ENCODE peak calls at places on chromosomes 16 and 17, in six cellular contexts. One of them, this sample, is unnamed.

GRCh38 chr17:801660-802059 is 19.5 kb downstream of the MRM3 start:
- DNase-seq in SK-N-SH: no peak
- DNase-seq in vagina: no peak
- DNase-seq in heart left ventricle: no peak
- DNase-seq in uterus: no peak
- DNase-seq in brain microvascular endothelial cell: peak; percentile 6
- DNase-seq in this sample: no peak

GRCh38 chr17:50653738-50654137 is 19.1 kb downstream of the ABCC3 start:
- DNase-seq in SK-N-SH: no peak
- DNase-seq in vagina: no peak
- DNase-seq in heart left ventricle: no peak
- DNase-seq in uterus: no peak
- DNase-seq in brain microvascular endothelial cell: no peak
- DNase-seq in this sample: no peak

GRCh38 chr17:81064746-81065475 is 30.0 kb downstream of the BAIAP2 start:
- DNase-seq in SK-N-SH: no peak
- DNase-seq in vagina: no peak
- DNase-seq in heart left ventricle: no peak
- DNase-seq in uterus: no peak
- DNase-seq in brain microvascular endothelial cell: peak; percentile 61
- DNase-seq in this sample: peak; percentile 86

GRCh38 chr17:75688209-75688771 is 21.2 kb downstream of the SAP30BP start:
- DNase-seq in SK-N-SH: no peak
- DNase-seq in vagina: no peak
- DNase-seq in heart left ventricle: no peak
- DNase-seq in uterus: no peak
- DNase-seq in brain microvascular endothelial cell: no peak
- DNase-seq in this sample: no peak

GRCh38 chr17:50640701-50641338 is 6.1 kb downstream of the ABCC3 start:
- DNase-seq in SK-N-SH: no peak
- DNase-seq in vagina: no peak
- DNase-seq in heart left ventricle: no peak
- DNase-seq in uterus: no peak
- DNase-seq in brain microvascular endothelial cell: no peak
- DNase-seq in this sample: peak; percentile 80

GRCh38 chr16:1459967-1460366 is 14.9 kb downstream of the CLCN7 start:
- DNase-seq in SK-N-SH: no peak
- DNase-seq in vagina: no peak
- DNase-seq in heart left ventricle: no peak
- DNase-seq in uterus: no peak
- DNase-seq in brain microvascular endothelial cell: no peak
- DNase-seq in this sample: no peak

GRCh38 chr16:86303787-86304685 is 206.3 kb upstream of the FOXF1 start:
- DNase-seq in SK-N-SH: no peak
- DNase-seq in vagina: no peak
- DNase-seq in heart left ventricle: no peak
- DNase-seq in uterus: peak; percentile 73
- DNase-seq in brain microvascular endothelial cell: no peak
- DNase-seq in this sample: peak; percentile 24

GRCh38 chr17:48153711-48154642 is 46.4 kb downstream of the SNX11 start:
- DNase-seq in SK-N-SH: peak; percentile 62
- DNase-seq in vagina: no peak
- DNase-seq in heart left ventricle: no peak
- DNase-seq in uterus: no peak
- DNase-seq in brain microvascular endothelial cell: no peak
- DNase-seq in this sample: peak; percentile 84

GRCh38 chr16:30615358-30616076 is 5.3 kb upstream of the ZNF689 start:
- DNase-seq in SK-N-SH: peak; percentile 71
- DNase-seq in vagina: no peak
- DNase-seq in heart left ventricle: peak; percentile 75
- DNase-seq in uterus: no peak
- DNase-seq in brain microvascular endothelial cell: peak; percentile 15
- DNase-seq in this sample: no peak

DNA sequence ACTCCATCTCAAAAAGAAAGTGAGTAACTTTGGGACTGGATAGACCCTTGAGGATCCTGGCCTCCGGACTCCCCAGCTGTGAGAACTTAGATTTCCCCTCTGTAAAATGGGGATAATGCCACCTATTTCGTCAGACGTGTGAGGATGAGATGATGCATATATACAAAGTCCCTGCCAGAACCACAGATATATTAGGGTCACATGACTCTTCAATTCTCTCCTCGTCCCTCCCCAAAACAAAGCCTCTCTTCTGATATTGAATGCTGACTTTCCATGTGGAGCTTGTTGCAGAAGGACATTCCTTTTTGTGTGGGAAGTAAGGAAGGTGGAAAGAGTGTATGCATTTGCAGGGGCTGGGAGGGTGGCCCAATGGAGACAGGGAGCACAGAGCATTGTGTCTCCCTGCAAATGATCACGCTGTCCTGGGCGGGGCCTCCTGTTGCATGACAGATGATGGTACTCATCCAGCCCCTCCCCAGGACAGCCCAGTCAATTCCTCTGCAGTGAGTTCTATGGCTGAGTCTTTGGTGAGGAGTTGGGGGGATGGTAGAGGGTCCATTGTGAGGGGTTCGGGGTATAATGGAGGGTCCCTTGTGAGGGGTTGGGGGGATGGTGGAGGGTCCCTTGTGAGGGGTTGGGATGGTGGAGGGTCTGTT is 35.0 kb upstream of the MGAT5B start:
- DNase-seq in SK-N-SH: no peak
- DNase-seq in vagina: no peak
- DNase-seq in heart left ventricle: no peak
- DNase-seq in uterus: no peak
- DNase-seq in brain microvascular endothelial cell: no peak
- DNase-seq in this sample: no peak
- H3K27me3 ChIP-seq in SK-N-SH: peaks cover 7% of the 10 kb centered on the region
- H3K27me3 ChIP-seq in vagina: no peaks in the 10 kb centered on the region
- H3K27me3 ChIP-seq in heart left ventricle: peaks cover 21% of the 10 kb centered on the region
- H3K27me3 ChIP-seq in uterus: no peaks in the 10 kb centered on the region
- H3K27me3 ChIP-seq in brain microvascular endothelial cell: peaks cover 3% of the 10 kb centered on the region
- H3K27me3 ChIP-seq in this sample: no peaks in the 10 kb centered on the region

GRCh38 chr17:44947461-44948314 is at the start of gene KIF18B:
- DNase-seq in SK-N-SH: peak; percentile 96
- DNase-seq in vagina: no peak
- DNase-seq in heart left ventricle: peak; percentile 89
- DNase-seq in uterus: peak; percentile 81
- DNase-seq in brain microvascular endothelial cell: peak; percentile 92
- DNase-seq in this sample: peak; percentile 89

GRCh38 chr17:44942456-44942855 is 5.1 kb downstream of the KIF18B start:
- DNase-seq in SK-N-SH: peak; percentile 10
- DNase-seq in vagina: no peak
- DNase-seq in heart left ventricle: no peak
- DNase-seq in uterus: no peak
- DNase-seq in brain microvascular endothelial cell: no peak
- DNase-seq in this sample: no peak

GRCh38 chr17:44952946-44953475 is 5.4 kb upstream of the KIF18B start:
- DNase-seq in SK-N-SH: no peak
- DNase-seq in vagina: no peak
- DNase-seq in heart left ventricle: no peak
- DNase-seq in uterus: no peak
- DNase-seq in brain microvascular endothelial cell: no peak
- DNase-seq in this sample: no peak

DNA sequence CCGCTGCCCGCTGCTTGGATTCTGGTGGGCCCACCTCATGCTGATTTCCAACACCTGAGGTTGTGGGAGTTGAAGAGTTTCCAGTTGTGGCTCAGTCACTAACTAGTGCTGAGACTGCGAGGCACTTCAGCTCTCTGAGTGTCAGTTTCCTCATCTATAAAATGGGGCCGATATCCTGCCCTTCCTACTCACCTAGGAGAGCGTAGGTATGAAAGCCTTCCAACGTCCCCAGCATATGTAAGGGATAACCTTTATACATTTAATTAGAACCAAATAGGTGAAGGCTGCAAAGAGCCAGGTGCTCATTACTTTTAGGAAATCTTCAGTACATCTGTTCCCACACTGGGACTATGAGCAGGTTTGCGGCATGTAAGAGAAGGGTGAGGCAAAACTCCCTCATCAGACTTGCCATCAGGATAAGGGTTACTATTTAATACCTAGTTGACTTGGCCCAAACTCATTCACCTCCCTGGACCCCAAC is 782 bp upstream of the KIF18B start:
- DNase-seq in SK-N-SH: no peak
- DNase-seq in vagina: no peak
- DNase-seq in heart left ventricle: no peak
- DNase-seq in uterus: no peak
- DNase-seq in brain microvascular endothelial cell: no peak
- DNase-seq in this sample: no peak
- H3K27ac ChIP-seq in SK-N-SH: peak overlapping the region; percentile 61
- H3K27ac ChIP-seq in vagina: peak overlapping the region; percentile 52
- H3K27ac ChIP-seq in heart left ventricle: no peak overlapping the region
- H3K27ac ChIP-seq in uterus: no peak overlapping the region
- H3K27ac ChIP-seq in brain microvascular endothelial cell: no peak overlapping the region
- H3K27ac ChIP-seq in this sample: no peak overlapping the region

GRCh38 chr17:57739402-57740224 is 5.5 kb downstream of the CCDC182 start:
- DNase-seq in SK-N-SH: peak; percentile 76
- DNase-seq in vagina: no peak
- DNase-seq in heart left ventricle: no peak
- DNase-seq in uterus: no peak
- DNase-seq in brain microvascular endothelial cell: no peak
- DNase-seq in this sample: no peak
- TF ChIP-seq CTCF in SK-N-SH: peak; percentile 45
- TF ChIP-seq CTCF in vagina: no peak
- TF ChIP-seq CTCF in heart left ventricle: peak; percentile 19
- TF ChIP-seq CTCF in uterus: peak; percentile 7
- TF ChIP-seq CTCF in brain microvascular endothelial cell: peak; percentile 49
- TF ChIP-seq CTCF in this sample: peak; percentile 45

DNA sequence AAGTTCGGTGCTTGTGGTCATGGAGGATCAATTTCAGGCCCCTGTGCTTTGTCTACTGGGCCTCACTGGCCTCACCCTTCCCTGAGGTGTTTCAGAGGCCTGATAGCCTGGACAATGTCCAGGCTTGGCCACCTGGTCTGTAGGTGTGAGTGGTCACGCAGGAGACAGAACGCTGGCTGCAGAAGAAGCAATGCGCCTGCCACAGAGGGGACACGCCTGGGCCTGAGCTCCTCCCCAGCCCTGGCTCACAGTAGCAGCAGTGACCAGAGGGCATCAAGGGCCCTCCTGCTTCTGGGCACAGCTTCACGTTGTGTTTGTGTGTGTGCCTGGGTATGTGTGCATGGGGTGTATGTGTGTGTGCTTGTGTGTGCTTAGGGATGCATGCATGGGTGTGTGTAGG is 1.9 kb upstream of the PITPNM3 start:
- DNase-seq in SK-N-SH: no peak
- DNase-seq in vagina: no peak
- DNase-seq in heart left ventricle: no peak
- DNase-seq in uterus: no peak
- DNase-seq in brain microvascular endothelial cell: no peak
- DNase-seq in this sample: no peak
- H3K27me3 ChIP-seq in SK-N-SH: no peaks in the 10 kb centered on the region
- H3K27me3 ChIP-seq in vagina: no peaks in the 10 kb centered on the region
- H3K27me3 ChIP-seq in heart left ventricle: peaks cover 29% of the 10 kb centered on the region
- H3K27me3 ChIP-seq in uterus: peaks cover 5% of the 10 kb centered on the region
- H3K27me3 ChIP-seq in brain microvascular endothelial cell: peaks cover 19% of the 10 kb centered on the region
- H3K27me3 ChIP-seq in this sample: no peaks in the 10 kb centered on the region

DNA sequence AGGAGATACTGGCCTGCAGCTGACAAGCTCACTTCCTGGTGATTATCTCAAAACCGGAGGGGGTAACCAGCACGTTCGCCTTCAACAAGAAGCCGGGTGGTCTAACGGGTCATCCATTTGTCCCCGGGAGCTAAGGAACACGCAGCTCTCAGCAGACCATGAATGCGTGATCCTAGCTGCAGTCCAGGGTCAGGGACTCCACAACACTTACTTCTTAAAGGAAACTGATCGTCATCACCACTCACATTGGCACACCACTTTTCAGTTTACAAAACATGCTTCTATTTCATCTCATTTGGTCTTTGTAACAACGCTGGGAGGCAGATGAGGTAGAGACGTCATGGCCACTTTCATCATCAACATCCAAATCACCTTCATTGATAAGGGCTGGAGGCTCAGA is 25.2 kb downstream of the COTL1 start:
- DNase-seq in SK-N-SH: no peak
- DNase-seq in vagina: no peak
- DNase-seq in heart left ventricle: no peak
- DNase-seq in uterus: no peak
- DNase-seq in brain microvascular endothelial cell: no peak
- DNase-seq in this sample: no peak
- H3K27ac ChIP-seq in SK-N-SH: no peak overlapping the region
- H3K27ac ChIP-seq in vagina: no peak overlapping the region
- H3K27ac ChIP-seq in heart left ventricle: no peak overlapping the region
- H3K27ac ChIP-seq in uterus: no peak overlapping the region
- H3K27ac ChIP-seq in brain microvascular endothelial cell: no peak overlapping the region
- H3K27ac ChIP-seq in this sample: no peak overlapping the region

GRCh38 chr16:88693420-88694177 is 7.3 kb upstream of the SNAI3 start:
- DNase-seq in SK-N-SH: no peak
- DNase-seq in vagina: no peak
- DNase-seq in heart left ventricle: no peak
- DNase-seq in uterus: no peak
- DNase-seq in brain microvascular endothelial cell: no peak
- DNase-seq in this sample: no peak

GRCh38 chr16:88692861-88693260 is 6.6 kb upstream of the SNAI3 start:
- DNase-seq in SK-N-SH: no peak
- DNase-seq in vagina: no peak
- DNase-seq in heart left ventricle: no peak
- DNase-seq in uterus: no peak
- DNase-seq in brain microvascular endothelial cell: no peak
- DNase-seq in this sample: no peak

GRCh38 chr16:88690341-88691128 is 4.2 kb upstream of the SNAI3 start:
- DNase-seq in SK-N-SH: no peak
- DNase-seq in vagina: no peak
- DNase-seq in heart left ventricle: no peak
- DNase-seq in uterus: no peak
- DNase-seq in brain microvascular endothelial cell: no peak
- DNase-seq in this sample: no peak

GRCh38 chr16:88691129-88691813 is 5.0 kb upstream of the SNAI3 start:
- DNase-seq in SK-N-SH: no peak
- DNase-seq in vagina: no peak
- DNase-seq in heart left ventricle: peak; percentile 58
- DNase-seq in uterus: no peak
- DNase-seq in brain microvascular endothelial cell: no peak
- DNase-seq in this sample: no peak

GRCh38 chr16:88691924-88692560 is 5.7 kb upstream of the SNAI3 start:
- DNase-seq in SK-N-SH: no peak
- DNase-seq in vagina: no peak
- DNase-seq in heart left ventricle: peak; percentile 73
- DNase-seq in uterus: no peak
- DNase-seq in brain microvascular endothelial cell: no peak
- DNase-seq in this sample: peak; percentile 35
- TF ChIP-seq CTCF in SK-N-SH: no peak
- TF ChIP-seq CTCF in vagina: no peak
- TF ChIP-seq CTCF in heart left ventricle: no peak
- TF ChIP-seq CTCF in uterus: no peak
- TF ChIP-seq CTCF in brain microvascular endothelial cell: no peak
- TF ChIP-seq CTCF in this sample: no peak